ENCODE peak calls at places on chromosomes 12 and 14, in ten cellular contexts. I is A549, H is neural progenitor cell, U is spleen, O is sigmoid colon, M is GM23338, L is PC-3, P is fibroblast of mammary gland, T is AG09309, Z is HFFc6. W is an unnamed sample.

GRCh38 chr12:16622315-16622714 is 16.4 kb upstream of the LMO3 start:
- DNase-seq in U (no peak), T (no peak), I (no peak), O (no peak), L (no peak), P (no peak), M (no peak), Z (no peak), H (no peak), W (no peak)

GRCh38 chr12:14554281-14555008 is 13.2 kb downstream of the PLBD1 start:
- DNase-seq in O (peak), I (no peak), M (no peak), L (peak), P (peak), U (peak), T (no peak), H (no peak), Z (no peak), W (no peak)

GRCh38 chr14:50762931-50763300 is 68.0 kb downstream of the NIN start:
- DNase-seq in P (no peak), T (no peak), H (no peak), M (no peak), L (no peak), O (no peak), Z (no peak), I (no peak), U (no peak), W (no peak)

GRCh38 chr14:55133416-55133815 is 4.4 kb downstream of the LGALS3 start:
- DNase-seq in T (no peak), O (no peak), I (no peak), L (no peak), P (peak), M (peak), H (peak), Z (peak), U (no peak), W (peak)

GRCh38 chr14:21026251-21026987 is 1.6 kb upstream of the NDRG2 start:
- DNase-seq in P (no peak), L (no peak), T (no peak), Z (no peak), I (no peak), U (no peak), O (peak), M (peak), H (no peak), W (no peak)

GRCh38 chr12:31218203-31219025 is 107.5 kb downstream of the SINHCAF start:
- DNase-seq in O (no peak), H (no peak), T (no peak), I (no peak), P (no peak), L (no peak), Z (no peak), U (no peak), M (peak), W (no peak)

GRCh38 chr14:100140452-100141132 is 18.9 kb downstream of the DEGS2 start:
- DNase-seq in O (no peak), T (no peak), Z (no peak), H (peak), U (no peak), M (peak), I (no peak), P (peak), L (no peak), W (no peak)

GRCh38 chr14:61934385-61934784 is 172.2 kb downstream of the SNAPC1 start:
- DNase-seq in Z (peak), L (peak), I (no peak), O (no peak), U (no peak), T (peak), P (peak), H (no peak), M (no peak), W (peak)

GRCh38 chr14:72574687-72575086 is 319.2 kb downstream of the DPF3 start:
- DNase-seq in I (no peak), O (peak), L (no peak), M (no peak), Z (no peak), T (no peak), P (no peak), H (no peak), U (no peak), W (no peak)

GRCh38 chr14:20295067-20295466 is 10.7 kb downstream of the TTC5 start:
- DNase-seq in O (no peak), I (no peak), T (no peak), P (no peak), U (no peak), Z (no peak), M (no peak), H (no peak), L (peak), W (no peak)

DNA sequence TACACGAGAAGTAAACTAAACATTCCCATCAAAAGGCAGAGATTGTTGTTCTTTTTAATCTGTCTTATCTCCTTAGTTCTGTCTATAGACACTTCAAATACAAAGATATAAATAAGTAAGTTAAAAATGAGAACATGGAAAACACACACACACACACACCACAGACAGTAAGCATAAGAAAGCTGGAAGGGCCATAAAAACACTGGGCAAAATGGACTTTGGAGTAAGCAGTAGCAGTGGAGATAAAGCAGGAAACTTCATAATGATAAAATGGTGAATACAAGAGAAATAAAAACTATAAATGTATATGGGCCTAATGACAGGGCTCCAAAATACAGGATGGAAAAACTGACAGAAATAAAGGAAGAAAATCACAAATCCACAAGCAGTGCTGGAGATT is 32.6 kb downstream of the KICS2 start:
- DNase-seq in H (no peak), Z (no peak), M (no peak), I (no peak), P (no peak), U (no peak), O (no peak), L (no peak), T (no peak), W (no peak)
- TF ChIP-seq CTCF in H (no peak), Z (no peak), M (no peak), I (no peak), P (no peak), U (no peak), O (no peak), L (no peak), T (no peak), W (no peak)

DNA sequence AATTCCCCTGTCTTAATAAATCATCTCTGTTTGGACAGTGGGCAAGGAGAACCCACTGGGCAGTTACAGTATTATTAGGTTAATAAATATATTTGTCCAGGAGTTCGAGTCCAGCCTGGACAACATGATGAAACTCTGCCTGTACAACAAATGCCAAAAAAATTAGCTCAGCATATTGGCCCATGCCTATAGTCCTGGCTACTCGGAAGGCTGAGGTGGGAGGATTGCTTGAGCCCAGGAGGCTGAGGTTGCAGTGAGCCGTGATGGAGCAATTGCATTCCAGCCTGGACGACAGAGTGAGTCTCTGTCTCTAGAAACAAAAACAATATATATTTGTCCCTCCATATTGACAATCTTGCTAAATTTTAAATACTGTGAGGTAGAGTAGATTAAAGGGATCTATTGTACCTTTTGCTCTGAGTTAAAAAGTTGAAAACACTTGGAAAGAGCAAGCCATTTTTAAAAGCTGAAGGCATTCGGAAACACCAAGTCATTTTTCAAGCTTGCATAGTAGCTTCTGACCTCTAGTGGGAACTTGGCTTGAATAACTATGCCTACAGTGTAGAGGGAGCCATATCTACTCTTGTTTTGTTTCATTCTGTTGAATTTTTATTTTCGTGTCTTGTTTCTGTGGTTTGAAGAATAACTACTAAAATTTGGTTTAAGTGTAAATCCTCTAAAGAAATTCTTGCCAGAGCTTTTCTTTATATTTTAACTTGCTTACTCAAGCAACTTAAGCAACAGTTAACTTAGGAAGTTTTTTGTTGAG is 14.6 kb upstream of the EEA1 start:
- DNase-seq in U (no peak), I (no peak), L (no peak), O (no peak), M (peak), H (peak), P (peak), T (no peak), Z (no peak), W (no peak)
- TF ChIP-seq CTCF in U (no peak), I (peak), L (peak), O (no peak), M (no peak), H (no peak), P (peak), T (no peak), Z (peak), W (no peak)

DNA sequence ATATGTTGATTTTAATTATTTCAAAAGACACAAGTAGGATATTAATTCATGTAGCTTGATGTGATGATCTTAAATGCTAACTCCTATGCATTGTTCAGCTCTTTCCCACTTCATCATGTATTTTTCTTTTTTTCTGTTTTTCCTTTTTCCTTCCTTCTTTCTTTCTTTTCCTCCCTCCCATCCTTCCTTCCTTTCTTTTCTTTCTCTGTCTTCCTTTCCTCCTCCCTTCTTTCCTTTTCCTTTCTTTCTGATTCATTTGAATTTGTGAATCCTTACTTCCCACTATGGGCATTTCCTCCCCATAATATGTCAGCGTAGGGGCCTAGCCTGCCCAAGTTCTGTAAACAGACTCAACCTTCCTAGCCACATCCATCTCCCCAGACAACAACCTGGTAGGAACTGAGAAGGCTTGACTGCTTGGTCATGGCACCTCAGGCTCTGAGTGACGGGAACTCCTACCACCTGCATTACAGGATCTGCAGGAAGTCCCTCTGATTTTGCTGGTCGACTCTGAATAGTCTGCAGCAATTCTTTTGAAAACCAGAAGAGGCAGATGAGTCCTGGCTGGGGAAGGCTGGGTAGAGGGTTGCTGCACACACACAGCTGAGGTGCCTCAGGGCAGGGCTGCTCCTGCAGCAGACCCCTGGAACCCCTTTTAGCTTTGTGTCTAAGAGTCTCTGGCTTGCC is 33.4 kb upstream of the BHLHE41 start:
- DNase-seq in U (no peak), O (no peak), P (no peak), T (no peak), L (peak), I (no peak), Z (no peak), H (no peak), M (peak), W (no peak)
- TF ChIP-seq CTCF in U (no peak), O (no peak), P (no peak), T (no peak), L (peak), I (no peak), Z (no peak), H (no peak), M (no peak), W (no peak)

DNA sequence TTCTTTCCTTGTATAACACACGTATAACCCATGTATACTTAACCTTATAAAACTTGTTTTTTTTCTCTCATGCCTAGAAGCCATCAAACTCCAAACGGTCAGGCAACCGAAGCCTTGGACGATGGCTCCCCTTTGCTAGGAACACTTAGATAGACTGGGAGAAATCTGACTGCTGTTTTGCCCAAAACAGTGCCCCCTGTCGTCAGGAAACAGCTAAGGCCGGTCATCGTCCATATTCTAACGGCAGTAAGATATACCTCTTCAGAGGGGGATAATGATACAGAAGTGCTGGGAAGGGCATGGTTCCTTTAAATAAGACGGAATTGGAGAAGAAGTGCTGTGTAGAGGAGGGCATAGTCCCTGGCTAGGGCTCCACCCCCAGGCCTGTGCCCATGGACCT is 130.5 kb downstream of the SLC41A2 start:
- DNase-seq in L (peak), Z (no peak), P (peak), T (no peak), M (peak), I (no peak), H (peak), O (no peak), U (no peak), W (no peak)
- TF ChIP-seq CTCF in L (peak), Z (peak), P (peak), T (peak), M (peak), I (no peak), H (peak), O (no peak), U (peak), W (peak)

GRCh38 chr12:83225806-83226205 is 539.1 kb downstream of the TMTC2 start:
- DNase-seq in L (no peak), I (no peak), M (no peak), U (no peak), Z (no peak), P (no peak), O (no peak), T (no peak), H (no peak), W (no peak)
- TF ChIP-seq CTCF in L (no peak), I (no peak), M (no peak), U (no peak), Z (no peak), P (no peak), O (no peak), T (no peak), H (no peak), W (no peak)

GRCh38 chr12:98840325-98840724 is 195.2 kb downstream of the APAF1 start:
- DNase-seq in L (no peak), O (no peak), H (no peak), I (no peak), Z (no peak), M (no peak), U (no peak), P (no peak), T (no peak), W (no peak)

DNA sequence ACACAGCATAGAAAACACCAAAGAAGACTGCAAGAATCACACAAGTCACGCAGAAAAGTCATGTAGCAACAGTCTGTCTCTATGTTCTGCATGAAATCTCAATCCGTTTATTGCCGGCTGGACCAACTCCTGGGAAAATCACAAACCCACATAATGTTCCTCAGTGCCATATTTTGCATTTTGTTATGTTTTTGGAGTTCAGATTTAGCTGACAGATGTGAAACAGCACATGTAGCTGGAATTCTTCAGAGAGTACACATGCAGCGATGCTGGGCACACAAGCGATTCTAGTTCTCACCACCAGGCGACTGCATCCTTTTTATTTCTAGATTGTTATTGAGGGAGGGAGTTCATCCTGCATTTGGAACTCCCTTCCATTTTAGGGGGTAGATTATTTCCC is 193.2 kb downstream of the APAF1 start:
- DNase-seq in H (no peak), O (no peak), I (no peak), Z (no peak), M (peak), T (no peak), P (peak), L (no peak), U (no peak), W (peak)
- TF ChIP-seq CTCF in H (peak), O (no peak), I (no peak), Z (peak), M (peak), T (peak), P (peak), L (no peak), U (no peak), W (peak)

GRCh38 chr14:67137744-67138371 is 51.4 kb upstream of the GARIN2 start:
- DNase-seq in H (no peak), U (no peak), T (no peak), O (no peak), L (peak), Z (peak), P (peak), M (peak), I (peak), W (peak)
- TF ChIP-seq CTCF in H (peak), U (peak), T (peak), O (no peak), L (peak), Z (peak), P (peak), M (peak), I (peak), W (peak)

DNA sequence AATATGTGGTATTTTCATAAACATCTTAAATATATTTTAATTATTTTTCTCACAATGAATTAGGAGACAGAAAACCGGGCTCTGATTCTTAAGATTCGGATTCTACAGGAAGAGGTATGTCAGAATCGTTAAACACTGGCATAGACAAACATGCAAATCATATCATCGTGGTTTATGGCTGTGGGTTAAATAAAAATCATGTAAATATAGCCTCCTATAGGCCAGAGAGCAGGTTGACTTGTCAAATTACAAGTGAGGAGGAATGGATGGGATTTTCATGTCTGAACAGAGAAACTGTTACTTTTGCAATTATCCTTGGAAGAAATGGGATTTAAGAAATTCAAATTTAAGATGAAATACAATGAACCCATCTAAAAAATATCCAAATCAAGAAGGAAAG is 74.9 kb upstream of the BCAT1 start:
- DNase-seq in Z (no peak), I (no peak), H (no peak), P (no peak), O (no peak), L (no peak), U (no peak), T (no peak), M (no peak), W (no peak)
- TF ChIP-seq CTCF in Z (no peak), I (no peak), H (no peak), P (no peak), O (no peak), L (no peak), U (no peak), T (no peak), M (no peak), W (no peak)

W was measured in foreskin fibroblast.